ENCODE peak calls at places on chromosome 9, in four cellular contexts. W, L, V and O are unnamed samples.
A peak's percentile ranks its signal among the peaks of the same experiment; 100 is the strongest.

GRCh38 chr9:18422296-18423036 is 51.5 kb upstream of the ADAMTSL1 start:
- DNase-seq in W (no peak), L (no peak), V (no peak), O (no peak)

GRCh38 chr9:125190371-125190801 is 783 bp upstream of the PPP6C start:
- DNase-seq in W (no peak), L (no peak), V (peak; percentile 14), O (no peak)

GRCh38 chr9:121826711-121827110 is 175.3 kb downstream of the DAB2IP start:
- DNase-seq in W (no peak), L (peak; percentile 58), V (no peak), O (no peak)

GRCh38 chr9:18610956-18611355 is 137.0 kb downstream of the ADAMTSL1 start:
- DNase-seq in W (no peak), L (no peak), V (no peak), O (no peak)

GRCh38 chr9:129666575-129666974 is 1.1 kb downstream of the PRRX2 start:
- DNase-seq in W (no peak), L (no peak), V (no peak), O (no peak)

GRCh38 chr9:98226516-98226915 is 28.9 kb downstream of the TBC1D2 start:
- DNase-seq in W (no peak), L (no peak), V (no peak), O (no peak)

GRCh38 chr9:135144581-135145108 is 57.2 kb downstream of the OLFM1 start:
- DNase-seq in W (no peak), L (no peak), V (peak; percentile 31), O (no peak)

GRCh38 chr9:126348911-126349550 is 22.4 kb downstream of the MVB12B start:
- DNase-seq in W (no peak), L (no peak), V (no peak), O (no peak)

GRCh38 chr9:130138791-130139190 is 33.4 kb upstream of the NCS1 start:
- DNase-seq in W (no peak), L (no peak), V (peak; percentile 18), O (peak; percentile 43)

GRCh38 chr9:120579139-120579749 is 723 bp downstream of the CDK5RAP2 start:
- DNase-seq in W (no peak), L (no peak), V (no peak), O (peak; percentile 30)

GRCh38 chr9:87276851-87277251 is 220.8 kb upstream of the DAPK1 start:
- DNase-seq in W (no peak), L (no peak), V (no peak), O (no peak)